ENCODE peak calls at places on chromosomes 13 and 19, in six cellular contexts. V, S, R, U, Y and W are unnamed samples.

GRCh38 chr13:50713849-50714248 is 129.6 kb downstream of the DLEU7 start:
- DNase-seq in V (peak), S (peak), R (no peak), U (no peak), Y (no peak), W (peak)

GRCh38 chr19:3404324-3405260 is 38.2 kb downstream of the NFIC start:
- DNase-seq in V (peak), S (peak), R (peak), U (peak), Y (no peak), W (peak)

GRCh38 chr13:76677047-76677446 is 209.2 kb downstream of the KCTD12 start:
- DNase-seq in V (peak), S (peak), R (no peak), U (peak), Y (no peak), W (peak)

GRCh38 chr13:48852911-48853310 is 122.8 kb upstream of the FNDC3A start:
- DNase-seq in V (no peak), S (no peak), R (no peak), U (no peak), Y (no peak), W (no peak)

GRCh38 chr19:18306903-18307681 is 15.8 kb downstream of the LSM4 start:
- DNase-seq in V (no peak), S (no peak), R (no peak), U (no peak), Y (no peak), W (no peak)

GRCh38 chr19:8342316-8342683 is 762 bp downstream of the KANK3 start:
- DNase-seq in V (no peak), S (no peak), R (no peak), U (no peak), Y (no peak), W (no peak)

GRCh38 chr13:99617474-99618255 is 116.4 kb downstream of the TM9SF2 start:
- DNase-seq in V (peak), S (peak), R (peak), U (peak), Y (peak), W (peak)

GRCh38 chr19:6677924-6678689 is 8.1 kb upstream of the TNFSF14 start:
- DNase-seq in V (no peak), S (peak), R (peak), U (no peak), Y (peak), W (no peak)

GRCh38 chr19:48513289-48514122 is 1.9 kb upstream of the LMTK3 start:
- DNase-seq in V (peak), S (peak), R (peak), U (no peak), Y (peak), W (peak)

GRCh38 chr19:37718357-37718756 is 1.2 kb downstream of the ZNF607 start:
- DNase-seq in V (no peak), S (no peak), R (no peak), U (no peak), Y (no peak), W (no peak)

GRCh38 chr19:46944918-46945628 is 74.6 kb upstream of the NPAS1 start:
- DNase-seq in V (peak), S (peak), R (peak), U (peak), Y (no peak), W (peak)

GRCh38 chr13:111281751-111282311 is 38.6 kb upstream of the TEX29 start:
- DNase-seq in V (peak), S (peak), R (no peak), U (no peak), Y (no peak), W (peak)

GRCh38 chr13:87680298-87680697 is 9.1 kb downstream of the SLITRK5 start:
- DNase-seq in V (no peak), S (no peak), R (no peak), U (no peak), Y (peak), W (no peak)

GRCh38 chr13:21749410-21749809 is 78.5 kb downstream of the FGF9 start:
- DNase-seq in V (peak), S (no peak), R (no peak), U (no peak), Y (no peak), W (no peak)

GRCh38 chr19:40549007-40549708 is 27.5 kb upstream of the SHKBP1 start:
- DNase-seq in V (peak), S (peak), R (peak), U (no peak), Y (peak), W (peak)

GRCh38 chr13:33402975-33403374 is 117.4 kb upstream of the STARD13 start:
- DNase-seq in V (no peak), S (no peak), R (no peak), U (no peak), Y (no peak), W (no peak)

GRCh38 chr13:58994778-58995177 is 1169.0 kb downstream of the DIAPH3 start:
- DNase-seq in V (no peak), S (peak), R (no peak), U (no peak), Y (no peak), W (no peak)

GRCh38 chr13:41462427-41462826 is 5.1 kb downstream of the RGCC start:
- DNase-seq in V (no peak), S (no peak), R (no peak), U (no peak), Y (no peak), W (no peak)

GRCh38 chr19:22945560-22945959 is 57.4 kb downstream of the ZNF728 start:
- DNase-seq in V (peak), S (peak), R (no peak), U (no peak), Y (peak), W (peak)

GRCh38 chr19:31408460-31409124 is 59.4 kb upstream of the TSHZ3 start:
- DNase-seq in V (peak), S (peak), R (no peak), U (no peak), Y (peak), W (peak)

DNA sequence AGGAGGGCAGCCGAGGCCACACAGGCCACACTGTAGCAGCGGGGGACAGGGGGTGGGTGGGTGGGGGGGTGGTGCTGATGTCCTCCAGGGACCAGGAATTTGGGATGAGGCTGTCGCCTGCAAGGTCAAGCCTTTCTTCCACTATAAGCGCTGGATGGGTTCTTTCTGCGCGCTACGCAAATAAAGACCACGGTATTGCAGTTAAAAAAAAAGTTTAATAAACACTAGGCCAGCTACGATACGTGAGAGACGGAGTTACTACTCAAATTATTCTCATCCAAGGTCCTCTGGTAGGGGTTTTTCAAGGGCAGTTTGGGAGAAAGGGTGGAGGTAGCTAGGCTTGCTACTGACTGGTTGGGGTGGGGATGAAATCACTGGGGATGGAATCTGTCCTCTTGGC is 508 bp upstream of the ZNF44 start:
- DNase-seq in V (no peak), S (no peak), R (no peak), U (no peak), Y (no peak), W (no peak)
- H3K4me3 ChIP-seq in V (peak), S (peak), R (peak), U (peak), Y (peak), W (peak)

GRCh38 chr19:10964903-10965302 is 4.1 kb downstream of the SMARCA4 start:
- DNase-seq in V (no peak), S (no peak), R (no peak), U (no peak), Y (no peak), W (no peak)
- TF ChIP-seq CTCF in V (no peak), S (no peak), R (no peak), U (no peak), Y (no peak), W (no peak)

DNA sequence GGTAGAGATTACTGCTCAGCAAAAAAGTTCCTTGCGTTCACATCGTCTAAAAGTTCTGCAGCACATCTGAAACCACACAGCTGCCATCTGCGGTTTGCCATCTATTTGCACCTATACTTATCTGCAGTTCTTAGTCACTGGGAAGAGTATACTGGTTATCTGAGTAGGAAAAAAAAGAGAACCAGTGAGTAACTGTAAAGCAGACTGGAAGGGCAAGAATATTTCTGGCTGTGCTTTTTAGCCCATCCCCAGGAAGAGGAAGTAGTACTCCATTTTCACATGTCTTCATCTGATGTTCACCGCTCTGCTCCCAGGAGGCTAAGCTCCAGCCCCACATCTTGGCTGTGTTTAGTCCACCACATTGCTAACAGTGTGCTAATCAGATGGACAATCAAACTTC is 35.6 kb downstream of the EFNB2 start:
- DNase-seq in V (no peak), S (peak), R (no peak), U (no peak), Y (no peak), W (peak)
- H3K4me3 ChIP-seq in V (no peak), S (no peak), R (no peak), U (no peak), Y (no peak), W (no peak)

GRCh38 chr13:93227906-93228801 is 1.5 kb downstream of the GPC6 start:
- DNase-seq in V (peak), S (peak), R (peak), U (peak), Y (peak), W (peak)

GRCh38 chr13:93226623-93227279 is at the start of gene GPC6:
- DNase-seq in V (peak), S (peak), R (peak), U (peak), Y (peak), W (peak)

GRCh38 chr13:93225610-93226009 is 997 bp upstream of the GPC6 start:
- DNase-seq in V (no peak), S (no peak), R (no peak), U (no peak), Y (no peak), W (peak)

GRCh38 chr13:93226065-93226622 is 463 bp upstream of the GPC6 start:
- DNase-seq in V (no peak), S (no peak), R (no peak), U (no peak), Y (no peak), W (no peak)

GRCh38 chr13:93227280-93227905 is 786 bp downstream of the GPC6 start:
- DNase-seq in V (peak), S (peak), R (peak), U (peak), Y (peak), W (peak)
- TF ChIP-seq CTCF in V (no peak), S (peak), R (no peak), U (no peak), Y (no peak), W (no peak)

GRCh38 chr13:109785892-109786450 is 412 bp downstream of the IRS2 start:
- DNase-seq in V (no peak), S (peak), R (peak), U (no peak), Y (no peak), W (no peak)
- H3K4me3 ChIP-seq in V (peak), S (peak), R (peak), U (peak), Y (peak), W (peak)